ENCODE peak calls at places on chromosomes 4 and X, in five cellular contexts. One of them, this sample, is unnamed.

GRCh38 chrX:108261541-108262218 is 170.1 kb downstream of the ATG4A start:
- DNase-seq in Calu3: no peak
- DNase-seq in breast epithelium: no peak
- DNase-seq in dermis microvascular lymphatic vessel endothelial cell: no peak
- DNase-seq in GM13977: no peak
- DNase-seq in this sample: peak

GRCh38 chrX:107562482-107562881 is 65.8 kb upstream of the PRPS1 start:
- DNase-seq in Calu3: no peak
- DNase-seq in breast epithelium: no peak
- DNase-seq in dermis microvascular lymphatic vessel endothelial cell: no peak
- DNase-seq in GM13977: no peak
- DNase-seq in this sample: peak

GRCh38 chrX:119475389-119476101 is 7.3 kb downstream of the SLC25A5 start:
- DNase-seq in Calu3: no peak
- DNase-seq in breast epithelium: no peak
- DNase-seq in dermis microvascular lymphatic vessel endothelial cell: no peak
- DNase-seq in GM13977: no peak
- DNase-seq in this sample: peak

GRCh38 chr4:14059006-14059405 is 431.5 kb upstream of the BOD1L1 start:
- DNase-seq in Calu3: no peak
- DNase-seq in breast epithelium: no peak
- DNase-seq in dermis microvascular lymphatic vessel endothelial cell: no peak
- DNase-seq in GM13977: no peak
- DNase-seq in this sample: peak

GRCh38 chr4:152255437-152255836 is 280.5 kb downstream of the FBXW7 start:
- DNase-seq in Calu3: no peak
- DNase-seq in breast epithelium: no peak
- DNase-seq in dermis microvascular lymphatic vessel endothelial cell: no peak
- DNase-seq in GM13977: peak
- DNase-seq in this sample: peak

GRCh38 chrX:22314692-22315091 is 42.0 kb downstream of the CBLL2 start:
- DNase-seq in Calu3: no peak
- DNase-seq in breast epithelium: no peak
- DNase-seq in dermis microvascular lymphatic vessel endothelial cell: no peak
- DNase-seq in GM13977: no peak
- DNase-seq in this sample: peak

GRCh38 chr4:100016191-100016590 is 66.1 kb upstream of the H2AZ1 start:
- DNase-seq in Calu3: no peak
- DNase-seq in breast epithelium: no peak
- DNase-seq in dermis microvascular lymphatic vessel endothelial cell: no peak
- DNase-seq in GM13977: no peak
- DNase-seq in this sample: no peak

GRCh38 chr4:112069110-112069509 is 76.1 kb upstream of the FAM241A start:
- DNase-seq in Calu3: no peak
- DNase-seq in breast epithelium: no peak
- DNase-seq in dermis microvascular lymphatic vessel endothelial cell: no peak
- DNase-seq in GM13977: no peak
- DNase-seq in this sample: no peak

GRCh38 chr4:97759785-97760184 is 383.5 kb downstream of the STPG2 start:
- DNase-seq in Calu3: no peak
- DNase-seq in breast epithelium: no peak
- DNase-seq in dermis microvascular lymphatic vessel endothelial cell: no peak
- DNase-seq in GM13977: no peak
- DNase-seq in this sample: no peak

GRCh38 chrX:7132335-7133035 is 15.0 kb upstream of the STS start:
- DNase-seq in Calu3: peak
- DNase-seq in breast epithelium: peak
- DNase-seq in dermis microvascular lymphatic vessel endothelial cell: no peak
- DNase-seq in GM13977: no peak
- DNase-seq in this sample: peak

GRCh38 chr4:159334461-159334860 is 231.6 kb downstream of the RAPGEF2 start:
- DNase-seq in Calu3: no peak
- DNase-seq in breast epithelium: no peak
- DNase-seq in dermis microvascular lymphatic vessel endothelial cell: no peak
- DNase-seq in GM13977: no peak
- DNase-seq in this sample: no peak

GRCh38 chr4:7045961-7046921 is 3.1 kb downstream of the TADA2B start:
- DNase-seq in Calu3: no peak
- DNase-seq in breast epithelium: no peak
- DNase-seq in dermis microvascular lymphatic vessel endothelial cell: no peak
- DNase-seq in GM13977: peak
- DNase-seq in this sample: no peak

GRCh38 chr4:114077610-114078009 is 98.2 kb upstream of the ARSJ start:
- DNase-seq in Calu3: no peak
- DNase-seq in breast epithelium: no peak
- DNase-seq in dermis microvascular lymphatic vessel endothelial cell: peak
- DNase-seq in GM13977: no peak
- DNase-seq in this sample: peak

GRCh38 chr4:105352826-105353225 is 121.0 kb downstream of the PPA2 start:
- DNase-seq in Calu3: no peak
- DNase-seq in breast epithelium: no peak
- DNase-seq in dermis microvascular lymphatic vessel endothelial cell: no peak
- DNase-seq in GM13977: peak
- DNase-seq in this sample: peak

GRCh38 chrX:18955676-18956075 is 28.2 kb downstream of the PHKA2 start:
- DNase-seq in Calu3: no peak
- DNase-seq in breast epithelium: no peak
- DNase-seq in dermis microvascular lymphatic vessel endothelial cell: no peak
- DNase-seq in GM13977: no peak
- DNase-seq in this sample: no peak

This sample was measured in fibroblast of mammary gland.